ENCODE peak calls at places on chromosomes 1 and 21, in seven cellular contexts. Q is stimulated activated effector memory CD8-positive, alpha-beta T cell treated with anti-CD3 and anti-CD28 coated beads, Interleukin-12 subunit alpha, Interleukin-12 subunit beta, amount 100 ng/mL, for 72 hours; G is H4; C is heart left ventricle; P is NCI-H1694 treated with DMSO at 0.1 percent for 48 hours; F is A549; B is upper lobe of right lung. W is an unnamed sample.

GRCh38 chr1:28517649-28517999 is 11.8 kb downstream of the RCC1 start:
- DNase-seq in Q (no peak), G (no peak), C (no peak), P (no peak), F (no peak), B (no peak), W (no peak)

GRCh38 chr1:89994231-89994804 is 592 bp upstream of the ZNF326 start:
- DNase-seq in Q (no peak), G (no peak), C (no peak), P (no peak), F (no peak), B (no peak), W (no peak)

GRCh38 chr1:211813590-211813989 is 17.0 kb downstream of the LPGAT1 start:
- DNase-seq in Q (no peak), G (no peak), C (peak; percentile 62), P (no peak), F (no peak), B (peak; percentile 71), W (no peak)

GRCh38 chr1:95116666-95117206 is 419 bp upstream of the TLCD4 start:
- DNase-seq in Q (peak; percentile 52), G (peak; percentile 54), C (peak; percentile 56), P (peak; percentile 85), F (peak; percentile 80), B (peak; percentile 73), W (peak; percentile 53)

GRCh38 chr1:58968360-58968952 is 184.6 kb upstream of the JUN start:
- DNase-seq in Q (peak; percentile 69), G (peak; percentile 28), C (peak; percentile 85), P (no peak), F (no peak), B (no peak), W (peak; percentile 41)

GRCh38 chr21:32604484-32604883 is 7.7 kb downstream of the CFAP298 start:
- DNase-seq in Q (no peak), G (no peak), C (no peak), P (peak; percentile 68), F (no peak), B (no peak), W (no peak)

GRCh38 chr1:4702464-4702863 is 48.1 kb downstream of the AJAP1 start:
- DNase-seq in Q (no peak), G (no peak), C (no peak), P (no peak), F (no peak), B (no peak), W (no peak)

GRCh38 chr21:45104560-45104959 is 30.2 kb downstream of the ADARB1 start:
- DNase-seq in Q (no peak), G (no peak), C (peak; percentile 70), P (no peak), F (no peak), B (no peak), W (no peak)

GRCh38 chr1:184112176-184112948 is 60.8 kb downstream of the TSEN15 start:
- DNase-seq in Q (no peak), G (no peak), C (no peak), P (no peak), F (no peak), B (no peak), W (no peak)

GRCh38 chr1:87953732-87954344 is 625.2 kb downstream of the LMO4 start:
- DNase-seq in Q (peak; percentile 58), G (peak; percentile 46), C (peak; percentile 57), P (peak; percentile 21), F (peak; percentile 74), B (no peak), W (peak; percentile 56)

GRCh38 chr1:31627301-31627929 is 9.9 kb downstream of the HCRTR1 start:
- DNase-seq in Q (no peak), G (no peak), C (peak; percentile 90), P (no peak), F (no peak), B (peak; percentile 89), W (no peak)

GRCh38 chr1:102191723-102192122 is 195.0 kb upstream of the OLFM3 start:
- DNase-seq in Q (no peak), G (peak; percentile 42), C (peak; percentile 25), P (peak; percentile 26), F (peak; percentile 36), B (no peak), W (no peak)

GRCh38 chr1:37995773-37996379 is 6.1 kb upstream of the SF3A3 start:
- DNase-seq in Q (no peak), G (no peak), C (peak; percentile 91), P (no peak), F (no peak), B (peak; percentile 85), W (no peak)

GRCh38 chr1:75641325-75641724 is 30.4 kb upstream of the SLC44A5 start:
- DNase-seq in Q (no peak), G (no peak), C (no peak), P (no peak), F (no peak), B (no peak), W (no peak)

GRCh38 chr1:214445846-214446614 is 105.4 kb downstream of the PTPN14 start:
- DNase-seq in Q (no peak), G (peak; percentile 83), C (no peak), P (peak; percentile 55), F (no peak), B (no peak), W (no peak)

GRCh38 chr1:211646566-211646965 is 28.9 kb downstream of the NEK2 start:
- DNase-seq in Q (no peak), G (no peak), C (no peak), P (no peak), F (no peak), B (no peak), W (no peak)

GRCh38 chr1:209349372-209350324 is 233.9 kb upstream of the CAMK1G start:
- DNase-seq in Q (no peak), G (no peak), C (no peak), P (no peak), F (no peak), B (no peak), W (no peak)

GRCh38 chr21:45543371-45543709 is 1.1 kb upstream of the SLC19A1 start:
- DNase-seq in Q (peak; percentile 49), G (no peak), C (peak; percentile 25), P (no peak), F (no peak), B (no peak), W (no peak)

GRCh38 chr1:12460911-12461621 is 156.9 kb downstream of the DHRS3 start:
- DNase-seq in Q (no peak), G (no peak), C (no peak), P (no peak), F (no peak), B (no peak), W (no peak)

GRCh38 chr1:182889997-182890396 is 50.9 kb downstream of the DHX9 start:
- DNase-seq in Q (peak; percentile 60), G (no peak), C (no peak), P (no peak), F (no peak), B (no peak), W (no peak)